ENCODE peak calls at places on chromosomes 7 and 10, in six cellular contexts. One of them, this sample, is unnamed.

GRCh38 chr10:11516419-11516721 is 95.1 kb downstream of the USP6NL start:
- DNase-seq in upper lobe of left lung: no peak
- DNase-seq in A549: no peak
- DNase-seq in vagina: no peak
- DNase-seq in HCT116: no peak
- DNase-seq in Peyer's patch: no peak
- DNase-seq in this sample: no peak

GRCh38 chr10:97538401-97538800 is 34.2 kb upstream of the ANKRD2 start:
- DNase-seq in Peyer's patch: no peak
- DNase-seq in A549: no peak
- DNase-seq in upper lobe of left lung: no peak
- DNase-seq in vagina: no peak
- DNase-seq in HCT116: no peak
- DNase-seq in this sample: no peak

GRCh38 chr7:93601363-93601762 is 26.8 kb upstream of the CALCR start:
- DNase-seq in upper lobe of left lung: no peak
- DNase-seq in A549: no peak
- DNase-seq in HCT116: no peak
- DNase-seq in Peyer's patch: no peak
- DNase-seq in vagina: no peak
- DNase-seq in this sample: no peak

GRCh38 chr7:92809397-92810241 is 26.8 kb downstream of the CDK6 start:
- DNase-seq in upper lobe of left lung: peak; percentile 79
- DNase-seq in HCT116: peak; percentile 76
- DNase-seq in Peyer's patch: peak; percentile 87
- DNase-seq in A549: peak; percentile 74
- DNase-seq in vagina: no peak
- DNase-seq in this sample: peak; percentile 91

GRCh38 chr10:128035557-128035973 is 90.7 kb downstream of the MKI67 start:
- DNase-seq in vagina: no peak
- DNase-seq in upper lobe of left lung: peak; percentile 61
- DNase-seq in HCT116: peak; percentile 21
- DNase-seq in A549: peak; percentile 50
- DNase-seq in Peyer's patch: peak; percentile 82
- DNase-seq in this sample: no peak

GRCh38 chr10:72466018-72466417 is 111.3 kb upstream of the DNAJB12 start:
- DNase-seq in HCT116: no peak
- DNase-seq in A549: no peak
- DNase-seq in Peyer's patch: no peak
- DNase-seq in vagina: no peak
- DNase-seq in upper lobe of left lung: no peak
- DNase-seq in this sample: no peak

GRCh38 chr7:24715661-24716479 is 41.4 kb downstream of the GSDME start:
- DNase-seq in A549: peak; percentile 53
- DNase-seq in vagina: peak; percentile 64
- DNase-seq in Peyer's patch: no peak
- DNase-seq in upper lobe of left lung: no peak
- DNase-seq in HCT116: peak; percentile 22
- DNase-seq in this sample: no peak

GRCh38 chr10:21524131-21524525 is 1.4 kb downstream of the SKIDA1 start:
- DNase-seq in Peyer's patch: no peak
- DNase-seq in upper lobe of left lung: no peak
- DNase-seq in HCT116: no peak
- DNase-seq in vagina: no peak
- DNase-seq in A549: no peak
- DNase-seq in this sample: no peak

GRCh38 chr7:1531263-1531978 is 919 bp downstream of the MAFK start:
- DNase-seq in HCT116: no peak
- DNase-seq in vagina: no peak
- DNase-seq in Peyer's patch: peak; percentile 68
- DNase-seq in upper lobe of left lung: peak; percentile 59
- DNase-seq in A549: no peak
- DNase-seq in this sample: peak; percentile 60

GRCh38 chr10:98259606-98260319 is 8.2 kb downstream of the LOXL4 start:
- DNase-seq in vagina: no peak
- DNase-seq in upper lobe of left lung: no peak
- DNase-seq in HCT116: no peak
- DNase-seq in A549: no peak
- DNase-seq in Peyer's patch: no peak
- DNase-seq in this sample: no peak

GRCh38 chr10:127699311-127699710 is 37.7 kb upstream of the FOXI2 start:
- DNase-seq in vagina: no peak
- DNase-seq in upper lobe of left lung: no peak
- DNase-seq in Peyer's patch: no peak
- DNase-seq in A549: no peak
- DNase-seq in HCT116: no peak
- DNase-seq in this sample: no peak

GRCh38 chr10:129787557-129787956 is 176.5 kb downstream of the EBF3 start:
- DNase-seq in HCT116: no peak
- DNase-seq in Peyer's patch: no peak
- DNase-seq in vagina: no peak
- DNase-seq in A549: no peak
- DNase-seq in upper lobe of left lung: no peak
- DNase-seq in this sample: no peak

GRCh38 chr7:12607134-12607533 is 36.6 kb downstream of the SCIN start:
- DNase-seq in Peyer's patch: no peak
- DNase-seq in upper lobe of left lung: no peak
- DNase-seq in HCT116: no peak
- DNase-seq in A549: no peak
- DNase-seq in vagina: no peak
- DNase-seq in this sample: no peak

GRCh38 chr7:150852371-150852905 is at the start of gene AOC1:
- DNase-seq in HCT116: no peak
- DNase-seq in vagina: peak; percentile 87
- DNase-seq in upper lobe of left lung: no peak
- DNase-seq in Peyer's patch: peak; percentile 93
- DNase-seq in A549: no peak
- DNase-seq in this sample: no peak

GRCh38 chr7:18019562-18019961 is 8.1 kb downstream of the PRPS1L1 start:
- DNase-seq in vagina: no peak
- DNase-seq in upper lobe of left lung: no peak
- DNase-seq in Peyer's patch: no peak
- DNase-seq in A549: peak; percentile 11
- DNase-seq in HCT116: peak; percentile 16
- DNase-seq in this sample: no peak

GRCh38 chr7:156889089-156889488 is 3.9 kb downstream of the LMBR1 start:
- DNase-seq in Peyer's patch: no peak
- DNase-seq in HCT116: no peak
- DNase-seq in upper lobe of left lung: no peak
- DNase-seq in A549: no peak
- DNase-seq in vagina: no peak
- DNase-seq in this sample: no peak

GRCh38 chr7:47552631-47553030 is 29.3 kb downstream of the TNS3 start:
- DNase-seq in upper lobe of left lung: no peak
- DNase-seq in Peyer's patch: no peak
- DNase-seq in vagina: no peak
- DNase-seq in HCT116: no peak
- DNase-seq in A549: no peak
- DNase-seq in this sample: no peak

GRCh38 chr10:71213761-71214440 is 1.5 kb downstream of the UNC5B start:
- DNase-seq in upper lobe of left lung: no peak
- DNase-seq in Peyer's patch: peak; percentile 53
- DNase-seq in A549: peak; percentile 33
- DNase-seq in HCT116: no peak
- DNase-seq in vagina: no peak
- DNase-seq in this sample: peak; percentile 53

GRCh38 chr10:130121486-130122079 is 11.0 kb upstream of the C10orf143 start:
- DNase-seq in upper lobe of left lung: no peak
- DNase-seq in HCT116: no peak
- DNase-seq in Peyer's patch: no peak
- DNase-seq in A549: no peak
- DNase-seq in vagina: no peak
- DNase-seq in this sample: no peak

GRCh38 chr10:101466016-101466912 is 112.3 kb downstream of the BTRC start:
- DNase-seq in upper lobe of left lung: no peak
- DNase-seq in HCT116: no peak
- DNase-seq in Peyer's patch: no peak
- DNase-seq in A549: no peak
- DNase-seq in vagina: no peak
- DNase-seq in this sample: no peak

GRCh38 chr7:75028299-75028698 is 45.3 kb downstream of the RCC1L start:
- DNase-seq in Peyer's patch: no peak
- DNase-seq in HCT116: no peak
- DNase-seq in vagina: no peak
- DNase-seq in upper lobe of left lung: peak; percentile 30
- DNase-seq in A549: no peak
- DNase-seq in this sample: no peak

GRCh38 chr7:105101864-105102263 is 87.9 kb downstream of the KMT2E start:
- DNase-seq in HCT116: no peak
- DNase-seq in Peyer's patch: no peak
- DNase-seq in vagina: no peak
- DNase-seq in upper lobe of left lung: no peak
- DNase-seq in A549: no peak
- DNase-seq in this sample: no peak

GRCh38 chr7:105094966-105095365 is 81.0 kb downstream of the KMT2E start:
- DNase-seq in HCT116: no peak
- DNase-seq in A549: no peak
- DNase-seq in vagina: no peak
- DNase-seq in upper lobe of left lung: no peak
- DNase-seq in Peyer's patch: no peak
- DNase-seq in this sample: no peak

GRCh38 chr7:105098863-105099515 is 85.0 kb downstream of the KMT2E start:
- DNase-seq in HCT116: no peak
- DNase-seq in vagina: no peak
- DNase-seq in A549: no peak
- DNase-seq in upper lobe of left lung: no peak
- DNase-seq in Peyer's patch: no peak
- DNase-seq in this sample: no peak

GRCh38 chr7:105097619-105098018 is 83.6 kb downstream of the KMT2E start:
- DNase-seq in vagina: no peak
- DNase-seq in A549: peak; percentile 26
- DNase-seq in upper lobe of left lung: no peak
- DNase-seq in Peyer's patch: no peak
- DNase-seq in HCT116: no peak
- DNase-seq in this sample: no peak

DNA sequence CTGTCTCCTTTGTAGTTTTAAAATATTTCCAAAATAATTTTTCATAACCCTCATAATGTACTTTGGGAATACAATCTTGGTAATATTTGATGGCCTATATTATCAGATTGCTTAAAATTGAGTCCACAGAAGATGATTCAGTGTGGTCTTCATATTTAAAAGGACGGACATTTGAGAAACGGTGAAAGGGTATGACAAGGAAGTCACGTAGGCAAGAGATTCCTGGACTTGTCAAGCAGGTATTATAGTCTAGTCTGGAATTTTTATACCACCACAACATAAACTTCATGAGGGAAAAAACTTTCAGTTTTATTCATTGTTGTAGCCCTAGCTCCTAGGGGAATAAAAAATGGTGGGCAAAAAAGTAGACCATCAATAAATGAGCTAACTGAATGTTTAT is 82.3 kb downstream of the KMT2E start:
- DNase-seq in A549: no peak
- DNase-seq in Peyer's patch: no peak
- DNase-seq in upper lobe of left lung: no peak
- DNase-seq in HCT116: no peak
- DNase-seq in vagina: no peak
- DNase-seq in this sample: no peak
- TF ChIP-seq POLR2A in A549: no peak
- TF ChIP-seq POLR2A in Peyer's patch: no peak
- TF ChIP-seq POLR2A in upper lobe of left lung: no peak
- TF ChIP-seq POLR2A in HCT116: no peak
- TF ChIP-seq POLR2A in vagina: no peak
- TF ChIP-seq POLR2A in this sample: no peak

DNA sequence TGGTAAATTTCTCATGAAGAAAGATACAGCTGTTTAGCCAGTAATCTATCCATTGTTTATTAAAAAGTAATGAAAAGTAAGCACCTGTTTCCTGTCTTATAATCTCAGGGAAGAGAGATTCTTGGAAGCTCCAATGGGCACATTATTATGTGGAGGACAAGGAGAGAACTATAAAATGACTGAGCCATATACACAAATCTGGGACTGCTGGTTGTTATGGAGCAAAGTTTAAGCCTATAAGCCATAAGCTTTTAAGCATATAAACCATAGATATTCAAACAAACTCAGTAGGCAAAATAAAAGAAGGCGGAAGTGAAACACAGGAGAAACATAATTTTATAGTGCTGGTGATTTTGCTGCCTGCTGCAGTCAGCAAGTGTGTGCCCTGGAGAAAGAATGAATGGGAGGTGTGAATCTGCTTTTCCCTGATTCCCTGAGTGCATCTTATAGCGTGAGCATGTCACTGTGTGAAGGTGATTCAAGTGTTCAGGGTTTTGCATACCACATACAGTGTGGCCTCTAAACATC is 274.4 kb downstream of the KIF20B start:
- DNase-seq in HCT116: no peak
- DNase-seq in vagina: no peak
- DNase-seq in A549: no peak
- DNase-seq in upper lobe of left lung: no peak
- DNase-seq in Peyer's patch: no peak
- DNase-seq in this sample: no peak
- H3K27ac ChIP-seq in HCT116: no peak overlapping the region
- H3K27ac ChIP-seq in vagina: no peak overlapping the region
- H3K27ac ChIP-seq in A549: no peak overlapping the region
- H3K27ac ChIP-seq in upper lobe of left lung: no peak overlapping the region
- H3K27ac ChIP-seq in Peyer's patch: no peak overlapping the region
- H3K27ac ChIP-seq in this sample: no peak overlapping the region

GRCh38 chr10:80516506-80517075 is 21.1 kb upstream of the SH2D4B start:
- DNase-seq in upper lobe of left lung: peak; percentile 18
- DNase-seq in HCT116: no peak
- DNase-seq in Peyer's patch: peak; percentile 43
- DNase-seq in vagina: no peak
- DNase-seq in A549: no peak
- DNase-seq in this sample: no peak
- TF ChIP-seq POLR2A in upper lobe of left lung: no peak
- TF ChIP-seq POLR2A in HCT116: no peak
- TF ChIP-seq POLR2A in Peyer's patch: no peak
- TF ChIP-seq POLR2A in vagina: no peak
- TF ChIP-seq POLR2A in A549: no peak
- TF ChIP-seq POLR2A in this sample: no peak

DNA sequence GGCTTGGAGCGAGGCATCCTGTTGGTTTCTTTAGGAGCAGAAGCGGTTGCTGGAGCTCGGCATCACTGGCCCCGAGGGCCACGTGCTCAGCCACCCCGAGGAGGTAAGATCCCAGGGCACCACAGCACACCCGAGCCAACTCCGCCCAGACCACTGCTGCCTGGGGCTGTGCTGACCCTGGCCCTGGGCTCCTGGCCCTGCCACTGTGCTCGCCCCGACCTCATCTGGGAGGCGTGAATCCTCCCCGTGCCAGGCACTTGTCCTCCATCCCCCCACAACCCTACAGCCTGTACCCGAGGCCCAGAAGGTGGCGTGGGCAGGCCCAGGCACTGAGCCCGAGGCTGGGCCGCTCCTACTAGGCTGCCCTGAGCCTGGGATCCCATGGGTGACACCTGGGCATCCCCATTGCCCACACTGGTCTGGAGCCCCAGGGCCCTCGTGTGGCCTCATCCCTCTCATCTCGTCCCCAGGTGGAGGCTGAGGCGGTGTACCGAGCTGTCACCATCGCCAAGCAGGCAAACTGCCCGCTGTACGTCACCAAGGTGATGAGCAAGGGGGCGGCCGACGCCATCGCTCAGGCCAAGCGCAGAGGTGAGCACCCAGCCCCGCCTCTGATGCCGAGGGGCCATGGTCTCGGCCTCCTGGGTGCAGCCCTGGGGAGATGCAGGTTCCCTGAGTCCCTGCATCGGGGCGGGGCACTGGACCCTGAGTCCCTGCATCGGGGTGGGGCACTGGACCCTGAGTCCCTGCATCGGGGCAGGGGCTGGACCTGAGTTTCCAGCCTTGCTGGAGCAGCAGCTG is 11.8 kb downstream of the DPYSL4 start:
- DNase-seq in vagina: no peak
- DNase-seq in A549: no peak
- DNase-seq in upper lobe of left lung: no peak
- DNase-seq in HCT116: no peak
- DNase-seq in Peyer's patch: no peak
- DNase-seq in this sample: no peak
- H3K27ac ChIP-seq in vagina: no peak overlapping the region
- H3K27ac ChIP-seq in A549: no peak overlapping the region
- H3K27ac ChIP-seq in upper lobe of left lung: no peak overlapping the region
- H3K27ac ChIP-seq in HCT116: no peak overlapping the region
- H3K27ac ChIP-seq in Peyer's patch: no peak overlapping the region
- H3K27ac ChIP-seq in this sample: no peak overlapping the region

This sample was measured in body of pancreas.